ENCODE peak calls at places on chromosomes 7 and 10, in four cellular contexts. U is T1000; Z is activated CD4-positive, CD25-positive, alpha-beta regulatory T cell; O is AG09309. P is an unnamed sample.

GRCh38 chr10:113476191-113476590 is 76.7 kb upstream of the HABP2 start:
- DNase-seq in U (no peak), Z (no peak), O (no peak), P (no peak)

GRCh38 chr7:108809356-108809755 is 239.7 kb downstream of the DNAJB9 start:
- DNase-seq in U (no peak), Z (no peak), O (no peak), P (no peak)

GRCh38 chr10:60042959-60043358 is 136.6 kb upstream of the CCDC6 start:
- DNase-seq in U (no peak), Z (no peak), O (no peak), P (no peak)

GRCh38 chr10:8053446-8054242 is 844 bp upstream of the GATA3 start:
- DNase-seq in U (peak), Z (peak), O (peak), P (peak)

GRCh38 chr7:13989138-13989943 is at the start of gene ETV1:
- DNase-seq in U (peak), Z (no peak), O (no peak), P (peak)

GRCh38 chr7:51016546-51016945 is 233.8 kb upstream of the GRB10 start:
- DNase-seq in U (no peak), Z (no peak), O (no peak), P (no peak)

GRCh38 chr10:117441366-117441765 is 66.1 kb upstream of the PDZD8 start:
- DNase-seq in U (no peak), Z (no peak), O (no peak), P (no peak)

GRCh38 chr10:42960491-42961155 is 116.2 kb upstream of the RET start:
- DNase-seq in U (no peak), Z (no peak), O (no peak), P (peak)

GRCh38 chr7:94330474-94331027 is 64.1 kb upstream of the COL1A2 start:
- DNase-seq in U (no peak), Z (no peak), O (no peak), P (no peak)

GRCh38 chr10:124725171-124725631 is 19.0 kb downstream of the FAM53B start:
- DNase-seq in U (no peak), Z (no peak), O (no peak), P (no peak)

GRCh38 chr7:37212526-37212925 is 236.1 kb downstream of the ELMO1 start:
- DNase-seq in U (no peak), Z (no peak), O (no peak), P (no peak)

GRCh38 chr10:24039331-24039730 is 169.6 kb upstream of the KIAA1217 start:
- DNase-seq in U (no peak), Z (no peak), O (no peak), P (no peak)

GRCh38 chr7:123635551-123636359 is 19.9 kb upstream of the LMOD2 start:
- DNase-seq in U (no peak), Z (no peak), O (no peak), P (no peak)

GRCh38 chr10:70119197-70119596 is 13.4 kb downstream of the AIFM2 start:
- DNase-seq in U (no peak), Z (no peak), O (no peak), P (no peak)

GRCh38 chr10:103102195-103102594 is 90.9 kb downstream of the NT5C2 start:
- DNase-seq in U (no peak), Z (no peak), O (no peak), P (no peak)

GRCh38 chr10:98262571-98262970 is 5.4 kb downstream of the LOXL4 start:
- DNase-seq in U (peak), Z (no peak), O (no peak), P (no peak)

GRCh38 chr10:29443745-29444523 is 155.1 kb downstream of the LYZL1 start:
- DNase-seq in U (peak), Z (no peak), O (no peak), P (no peak)

GRCh38 chr10:28410420-28411135 is 107.7 kb upstream of the MPP7 start:
- DNase-seq in U (no peak), Z (no peak), O (no peak), P (no peak)

GRCh38 chr7:1040790-1041189 is 3.6 kb upstream of the GPR146 start:
- DNase-seq in U (no peak), Z (no peak), O (no peak), P (no peak)

GRCh38 chr10:29590598-29591415 is 44.0 kb downstream of the SVIL start:
- DNase-seq in U (no peak), Z (no peak), O (peak), P (no peak)

GRCh38 chr7:121547341-121548092 is 151.4 kb upstream of the FAM3C start:
- DNase-seq in U (no peak), Z (no peak), O (peak), P (no peak)

GRCh38 chr10:89425000-89425399 is 10.6 kb downstream of the IFIT5 start:
- DNase-seq in U (no peak), Z (no peak), O (no peak), P (no peak)

GRCh38 chr10:70381491-70382421 is 669 bp downstream of the LRRC20 start:
- DNase-seq in U (no peak), Z (no peak), O (no peak), P (peak)

GRCh38 chr7:140209866-140210609 is 33.3 kb upstream of the KDM7A start:
- DNase-seq in U (no peak), Z (peak), O (no peak), P (peak)

GRCh38 chr10:88913157-88913556 is 33.1 kb downstream of the STAMBPL1 start:
- DNase-seq in U (no peak), Z (no peak), O (no peak), P (no peak)

GRCh38 chr7:91243591-91244368 is 20.5 kb upstream of the FZD1 start:
- DNase-seq in U (no peak), Z (no peak), O (no peak), P (no peak)

GRCh38 chr7:104174798-104175197 is 33.0 kb downstream of the ORC5 start:
- DNase-seq in U (no peak), Z (no peak), O (no peak), P (no peak)

GRCh38 chr7:27359737-27360136 is 117.1 kb downstream of the EVX1 start:
- DNase-seq in U (no peak), Z (no peak), O (no peak), P (no peak)

GRCh38 chr10:76779163-76779820 is 858.3 kb downstream of the KCNMA1 start:
- DNase-seq in U (no peak), Z (no peak), O (peak), P (no peak)

GRCh38 chr10:80075781-80076180 is 2.7 kb upstream of the TMEM254 start:
- DNase-seq in U (no peak), Z (no peak), O (peak), P (no peak)

GRCh38 chr7:3899559-3899991 is 598.5 kb downstream of the SDK1 start:
- DNase-seq in U (no peak), Z (no peak), O (no peak), P (no peak)

GRCh38 chr7:2383543-2384274 is 19.7 kb upstream of the CHST12 start:
- DNase-seq in U (no peak), Z (no peak), O (no peak), P (no peak)